ENCODE peak calls at places on chromosomes 1 and 21, in eight cellular contexts. Q, X, M, N, V, C, P and W are unnamed samples.

GRCh38 chr1:59089922-59090457 is 206.9 kb upstream of the FGGY start:
- DNase-seq in V (no peak), Q (no peak), M (no peak), N (no peak), P (no peak), X (no peak), C (no peak), W (no peak)

GRCh38 chr1:192788184-192788583 is 20.7 kb upstream of the RGS2 start:
- DNase-seq in V (peak), C (no peak), Q (no peak), N (no peak), X (no peak), M (no peak), P (peak), W (no peak)

GRCh38 chr1:25572708-25573590 is 29.5 kb downstream of the LDLRAP1 start:
- DNase-seq in V (peak), P (no peak), X (no peak), M (no peak), C (peak), Q (peak), N (peak), W (peak)

GRCh38 chr1:177328251-177328650 is 157.5 kb downstream of the BRINP2 start:
- DNase-seq in C (no peak), P (no peak), V (no peak), Q (no peak), M (no peak), N (no peak), X (no peak), W (no peak)

GRCh38 chr1:167221804-167222610 is 1.3 kb downstream of the POU2F1 start:
- DNase-seq in V (peak), Q (peak), X (peak), N (peak), C (peak), P (peak), M (no peak), W (peak)

GRCh38 chr1:238336531-238336930 is 445.8 kb upstream of the ZP4 start:
- DNase-seq in M (no peak), V (no peak), P (no peak), N (no peak), X (no peak), Q (no peak), C (no peak), W (no peak)

GRCh38 chr1:220927442-220927841 is 48.2 kb downstream of the HLX start:
- DNase-seq in C (peak), X (no peak), N (no peak), M (no peak), P (no peak), V (no peak), Q (no peak), W (no peak)

GRCh38 chr1:31931241-31932225 is 6.6 kb downstream of the PTP4A2 start:
- DNase-seq in C (no peak), P (no peak), M (no peak), V (peak), N (no peak), X (no peak), Q (no peak), W (no peak)

GRCh38 chr1:30809514-30810263 is 52.1 kb upstream of the LAPTM5 start:
- DNase-seq in P (no peak), V (peak), M (no peak), X (no peak), N (no peak), C (no peak), Q (no peak), W (peak)

GRCh38 chr1:42358791-42359190 is 21.8 kb upstream of the RIMKLA start:
- DNase-seq in P (no peak), X (no peak), C (no peak), M (no peak), Q (peak), V (no peak), N (no peak), W (no peak)

GRCh38 chr1:177600936-177601335 is 368.9 kb downstream of the SEC16B start:
- DNase-seq in Q (no peak), V (no peak), P (no peak), N (no peak), X (no peak), M (no peak), C (no peak), W (no peak)

GRCh38 chr1:61165402-61165801 is 83.0 kb downstream of the NFIA start:
- DNase-seq in P (no peak), N (no peak), C (no peak), Q (no peak), M (no peak), X (no peak), V (no peak), W (no peak)

GRCh38 chr1:52621950-52622349 is 11.0 kb upstream of the SHISAL2A start:
- DNase-seq in N (no peak), M (no peak), C (no peak), X (no peak), Q (no peak), V (no peak), P (no peak), W (no peak)

GRCh38 chr21:45152265-45152746 is 77.9 kb downstream of the ADARB1 start:
- DNase-seq in V (no peak), P (no peak), X (peak), C (no peak), N (peak), M (no peak), Q (peak), W (no peak)

GRCh38 chr1:53582211-53583020 is 123.2 kb downstream of the DMRTB1 start:
- DNase-seq in P (no peak), Q (no peak), V (no peak), M (no peak), X (no peak), C (peak), N (peak), W (no peak)

GRCh38 chr1:104929280-104929679 is 1179.6 kb downstream of the AMY1C start:
- DNase-seq in Q (no peak), C (no peak), X (no peak), P (no peak), N (no peak), V (no peak), M (no peak), W (no peak)

GRCh38 chr1:15299811-15300210 is 52.8 kb downstream of the FHAD1 start:
- DNase-seq in P (no peak), N (no peak), V (no peak), X (no peak), M (no peak), Q (no peak), C (no peak), W (no peak)